ENCODE peak calls at places on chromosomes 12 and 14, in eight cellular contexts. P is SW480, Z is ELR, N is cardiac fibroblast, G is endothelial cell, O is brain pericyte, R is AG10803, S is left ventricle myocardium inferior. J is an unnamed sample.

GRCh38 chr12:51683763-51684357 is 92.8 kb downstream of the SCN8A start:
- DNase-seq in P (peak), Z (peak), N (peak), G (no peak), O (no peak), R (peak), S (no peak), J (peak)

GRCh38 chr12:65568517-65568916 is 255.8 kb upstream of the HMGA2 start:
- DNase-seq in P (no peak), Z (peak), N (peak), G (no peak), O (peak), R (no peak), S (no peak), J (peak)

GRCh38 chr14:69356903-69357543 is 41.1 kb downstream of the ERH start:
- DNase-seq in P (no peak), Z (no peak), N (no peak), G (no peak), O (no peak), R (no peak), S (no peak), J (no peak)

GRCh38 chr12:131390408-131391100 is 320.3 kb upstream of the SFSWAP start:
- DNase-seq in P (peak), Z (no peak), N (no peak), G (peak), O (no peak), R (no peak), S (no peak), J (no peak)

GRCh38 chr12:118537481-118537917 is 161.1 kb downstream of the SUDS3 start:
- DNase-seq in P (no peak), Z (no peak), N (no peak), G (no peak), O (no peak), R (no peak), S (peak), J (no peak)

GRCh38 chr12:103821773-103822172 is 19.3 kb downstream of the NT5DC3 start:
- DNase-seq in P (no peak), Z (peak), N (no peak), G (no peak), O (no peak), R (peak), S (no peak), J (peak)

GRCh38 chr14:96231731-96232130 is 24.3 kb upstream of the BDKRB1 start:
- DNase-seq in P (no peak), Z (no peak), N (no peak), G (no peak), O (no peak), R (no peak), S (no peak), J (no peak)

GRCh38 chr12:63915105-63915830 is 70.8 kb downstream of the SRGAP1 start:
- DNase-seq in P (no peak), Z (peak), N (peak), G (no peak), O (no peak), R (peak), S (no peak), J (peak)

GRCh38 chr12:104057771-104058197 is 6.5 kb upstream of the HCFC2 start:
- DNase-seq in P (peak), Z (peak), N (peak), G (no peak), O (no peak), R (no peak), S (no peak), J (peak)

GRCh38 chr12:29066061-29066588 is 83.0 kb upstream of the FAR2 start:
- DNase-seq in P (peak), Z (peak), N (peak), G (no peak), O (no peak), R (peak), S (no peak), J (peak)

GRCh38 chr12:108616941-108617858 is 16.5 kb downstream of the SELPLG start:
- DNase-seq in P (no peak), Z (peak), N (no peak), G (no peak), O (no peak), R (peak), S (peak), J (no peak)

GRCh38 chr14:96253140-96253539 is 2.9 kb upstream of the BDKRB1 start:
- DNase-seq in P (peak), Z (peak), N (peak), G (no peak), O (no peak), R (peak), S (no peak), J (peak)

GRCh38 chr14:24857277-24857676 is 192.7 kb downstream of the STXBP6 start:
- DNase-seq in P (no peak), Z (no peak), N (no peak), G (no peak), O (no peak), R (no peak), S (no peak), J (no peak)

GRCh38 chr14:24366375-24366663 is 1.7 kb upstream of the NFATC4 start:
- DNase-seq in P (no peak), Z (no peak), N (no peak), G (no peak), O (no peak), R (no peak), S (no peak), J (no peak)

GRCh38 chr12:129304532-129304931 is 451.3 kb downstream of the GLT1D1 start:
- DNase-seq in P (no peak), Z (no peak), N (no peak), G (no peak), O (no peak), R (no peak), S (no peak), J (no peak)

GRCh38 chr12:78261901-78262300 is 431.2 kb downstream of the NAV3 start:
- DNase-seq in P (no peak), Z (no peak), N (no peak), G (no peak), O (no peak), R (no peak), S (no peak), J (no peak)

GRCh38 chr14:49550284-49551184 is 35.6 kb downstream of the RPS29 start:
- DNase-seq in P (peak), Z (peak), N (peak), G (no peak), O (no peak), R (no peak), S (no peak), J (peak)

GRCh38 chr12:62865090-62865489 is 69.9 kb downstream of the PPM1H start:
- DNase-seq in P (no peak), Z (no peak), N (no peak), G (no peak), O (no peak), R (peak), S (no peak), J (peak)

GRCh38 chr14:54685286-54685845 is 118.4 kb downstream of the SAMD4A start:
- DNase-seq in P (no peak), Z (no peak), N (no peak), G (no peak), O (no peak), R (peak), S (no peak), J (no peak)

GRCh38 chr14:105891631-105892452 is 365.5 kb downstream of the TMEM121 start:
- DNase-seq in P (no peak), Z (no peak), N (no peak), G (no peak), O (no peak), R (no peak), S (peak), J (no peak)

GRCh38 chr12:6347367-6348338 is 5.8 kb upstream of the TNFRSF1A start:
- DNase-seq in P (no peak), Z (no peak), N (peak), G (no peak), O (no peak), R (peak), S (peak), J (no peak)

GRCh38 chr12:46472893-46473633 is 100.5 kb upstream of the SLC38A2 start:
- DNase-seq in P (no peak), Z (peak), N (peak), G (no peak), O (no peak), R (peak), S (no peak), J (peak)

GRCh38 chr12:123992118-123992825 is 19.3 kb downstream of the ZNF664 start:
- DNase-seq in P (no peak), Z (no peak), N (no peak), G (no peak), O (no peak), R (no peak), S (no peak), J (no peak)

GRCh38 chr12:6092784-6093722 is 31.4 kb downstream of the VWF start:
- DNase-seq in P (peak), Z (peak), N (peak), G (no peak), O (no peak), R (peak), S (no peak), J (peak)